ENCODE peak calls at places on chromosomes 12 and 14, in seven cellular contexts. A is dermis blood vessel endothelial cell, J is NCI-H2029, H is A549, Y is heart right ventricle, K is EH, G is ureter. V is an unnamed sample.
A peak's percentile ranks its signal among the peaks of the same experiment; 100 is the strongest.

GRCh38 chr12:91687052-91688017 is 458.3 kb downstream of the BTG1 start:
- DNase-seq in G (no peak), H (peak; percentile 40), K (no peak), Y (no peak), A (no peak), J (no peak), V (no peak)

GRCh38 chr14:28777773-28778606 is 11.4 kb downstream of the FOXG1 start:
- DNase-seq in A (no peak), H (no peak), J (no peak), K (no peak), Y (no peak), G (no peak), V (no peak)

GRCh38 chr14:54916061-54916460 is 13.4 kb upstream of the GCH1 start:
- DNase-seq in K (no peak), Y (no peak), A (no peak), J (no peak), G (no peak), H (no peak), V (no peak)

GRCh38 chr14:54209501-54210231 is 187.1 kb upstream of the CDKN3 start:
- DNase-seq in J (no peak), Y (no peak), K (peak; percentile 78), G (no peak), H (no peak), A (no peak), V (no peak)

GRCh38 chr12:71014180-71014785 is 93.7 kb upstream of the PTPRR start:
- DNase-seq in Y (no peak), K (no peak), A (peak; percentile 11), H (peak; percentile 46), J (no peak), G (no peak), V (no peak)

GRCh38 chr14:41558527-41558926 is 48.1 kb upstream of the LRFN5 start:
- DNase-seq in A (no peak), J (no peak), K (no peak), Y (no peak), G (no peak), H (no peak), V (no peak)

GRCh38 chr12:98352218-98352811 is 163.1 kb upstream of the TMPO start:
- DNase-seq in J (no peak), A (peak; percentile 69), H (peak; percentile 85), G (no peak), K (peak; percentile 87), Y (no peak), V (no peak)

GRCh38 chr12:31471823-31472222 is 119.1 kb downstream of the DENND5B start:
- DNase-seq in J (no peak), H (no peak), G (no peak), A (no peak), K (peak; percentile 68), Y (no peak), V (no peak)

GRCh38 chr12:54587315-54587821 is 1.1 kb downstream of the PPP1R1A start:
- DNase-seq in H (peak; percentile 33), K (no peak), A (no peak), Y (peak; percentile 46), J (no peak), G (no peak), V (no peak)

GRCh38 chr14:21024668-21025373 is at the start of gene NDRG2:
- DNase-seq in K (no peak), A (peak; percentile 4), H (peak; percentile 14), J (peak; percentile 42), Y (peak; percentile 91), G (peak; percentile 84), V (peak; percentile 92)

V was measured in mucosa of descending colon.